ENCODE peak calls at places on chromosomes 5 and 9, in seven cellular contexts. One of them, this sample, is unnamed.

GRCh38 chr5:74404574-74405310 is 235.8 kb downstream of the ENC1 start:
- DNase-seq in heart right ventricle: no peak
- DNase-seq in psoas muscle: no peak
- DNase-seq in H1: no peak
- DNase-seq in CD8-positive, alpha-beta memory T cell: no peak
- DNase-seq in Peyer's patch: no peak
- DNase-seq in neural progenitor cell: no peak
- DNase-seq in this sample: no peak

GRCh38 chr5:36874465-36874864 is 2.1 kb upstream of the NIPBL start:
- DNase-seq in H1: no peak
- DNase-seq in psoas muscle: no peak
- DNase-seq in Peyer's patch: no peak
- DNase-seq in neural progenitor cell: peak; percentile 35
- DNase-seq in heart right ventricle: no peak
- DNase-seq in CD8-positive, alpha-beta memory T cell: no peak
- DNase-seq in this sample: no peak

GRCh38 chr5:94072116-94072515 is 330.7 kb upstream of the POU5F2 start:
- DNase-seq in psoas muscle: no peak
- DNase-seq in neural progenitor cell: no peak
- DNase-seq in H1: no peak
- DNase-seq in heart right ventricle: no peak
- DNase-seq in CD8-positive, alpha-beta memory T cell: no peak
- DNase-seq in Peyer's patch: no peak
- DNase-seq in this sample: no peak

GRCh38 chr9:33297455-33297854 is 7.1 kb downstream of the NFX1 start:
- DNase-seq in psoas muscle: peak; percentile 22
- DNase-seq in neural progenitor cell: no peak
- DNase-seq in heart right ventricle: no peak
- DNase-seq in Peyer's patch: peak; percentile 56
- DNase-seq in H1: no peak
- DNase-seq in CD8-positive, alpha-beta memory T cell: no peak
- DNase-seq in this sample: no peak

GRCh38 chr9:128218518-128219389 is 15.6 kb downstream of the DNM1 start:
- DNase-seq in psoas muscle: peak; percentile 94
- DNase-seq in heart right ventricle: peak; percentile 91
- DNase-seq in Peyer's patch: peak; percentile 98
- DNase-seq in H1: peak; percentile 97
- DNase-seq in neural progenitor cell: peak; percentile 96
- DNase-seq in CD8-positive, alpha-beta memory T cell: peak; percentile 85
- DNase-seq in this sample: peak; percentile 86

GRCh38 chr5:180625791-180626660 is 23.4 kb downstream of the FLT4 start:
- DNase-seq in psoas muscle: no peak
- DNase-seq in Peyer's patch: no peak
- DNase-seq in neural progenitor cell: no peak
- DNase-seq in H1: no peak
- DNase-seq in heart right ventricle: no peak
- DNase-seq in CD8-positive, alpha-beta memory T cell: no peak
- DNase-seq in this sample: no peak

GRCh38 chr5:119212666-119213065 is 141.8 kb downstream of the DMXL1 start:
- DNase-seq in H1: no peak
- DNase-seq in heart right ventricle: no peak
- DNase-seq in psoas muscle: no peak
- DNase-seq in CD8-positive, alpha-beta memory T cell: no peak
- DNase-seq in neural progenitor cell: no peak
- DNase-seq in Peyer's patch: no peak
- DNase-seq in this sample: no peak

GRCh38 chr5:10424124-10424731 is 17.5 kb upstream of the ROPN1L start:
- DNase-seq in CD8-positive, alpha-beta memory T cell: no peak
- DNase-seq in neural progenitor cell: peak; percentile 61
- DNase-seq in heart right ventricle: no peak
- DNase-seq in H1: no peak
- DNase-seq in Peyer's patch: no peak
- DNase-seq in psoas muscle: no peak
- DNase-seq in this sample: peak; percentile 34

GRCh38 chr9:126298319-126298801 is 28.3 kb upstream of the MVB12B start:
- DNase-seq in CD8-positive, alpha-beta memory T cell: no peak
- DNase-seq in psoas muscle: no peak
- DNase-seq in H1: no peak
- DNase-seq in heart right ventricle: no peak
- DNase-seq in neural progenitor cell: peak; percentile 34
- DNase-seq in Peyer's patch: no peak
- DNase-seq in this sample: no peak

GRCh38 chr5:138179277-138179857 is 455 bp downstream of the KIF20A start:
- DNase-seq in Peyer's patch: no peak
- DNase-seq in neural progenitor cell: peak; percentile 48
- DNase-seq in heart right ventricle: no peak
- DNase-seq in CD8-positive, alpha-beta memory T cell: no peak
- DNase-seq in psoas muscle: no peak
- DNase-seq in H1: no peak
- DNase-seq in this sample: no peak

GRCh38 chr5:154573011-154573410 is 95.0 kb upstream of the HAND1 start:
- DNase-seq in CD8-positive, alpha-beta memory T cell: no peak
- DNase-seq in H1: no peak
- DNase-seq in heart right ventricle: no peak
- DNase-seq in Peyer's patch: no peak
- DNase-seq in neural progenitor cell: no peak
- DNase-seq in psoas muscle: no peak
- DNase-seq in this sample: no peak

GRCh38 chr5:131252824-131253171 is 11.1 kb upstream of the CDC42SE2 start:
- DNase-seq in neural progenitor cell: no peak
- DNase-seq in psoas muscle: peak; percentile 21
- DNase-seq in CD8-positive, alpha-beta memory T cell: peak; percentile 88
- DNase-seq in Peyer's patch: no peak
- DNase-seq in heart right ventricle: peak; percentile 29
- DNase-seq in H1: no peak
- DNase-seq in this sample: no peak

DNA sequence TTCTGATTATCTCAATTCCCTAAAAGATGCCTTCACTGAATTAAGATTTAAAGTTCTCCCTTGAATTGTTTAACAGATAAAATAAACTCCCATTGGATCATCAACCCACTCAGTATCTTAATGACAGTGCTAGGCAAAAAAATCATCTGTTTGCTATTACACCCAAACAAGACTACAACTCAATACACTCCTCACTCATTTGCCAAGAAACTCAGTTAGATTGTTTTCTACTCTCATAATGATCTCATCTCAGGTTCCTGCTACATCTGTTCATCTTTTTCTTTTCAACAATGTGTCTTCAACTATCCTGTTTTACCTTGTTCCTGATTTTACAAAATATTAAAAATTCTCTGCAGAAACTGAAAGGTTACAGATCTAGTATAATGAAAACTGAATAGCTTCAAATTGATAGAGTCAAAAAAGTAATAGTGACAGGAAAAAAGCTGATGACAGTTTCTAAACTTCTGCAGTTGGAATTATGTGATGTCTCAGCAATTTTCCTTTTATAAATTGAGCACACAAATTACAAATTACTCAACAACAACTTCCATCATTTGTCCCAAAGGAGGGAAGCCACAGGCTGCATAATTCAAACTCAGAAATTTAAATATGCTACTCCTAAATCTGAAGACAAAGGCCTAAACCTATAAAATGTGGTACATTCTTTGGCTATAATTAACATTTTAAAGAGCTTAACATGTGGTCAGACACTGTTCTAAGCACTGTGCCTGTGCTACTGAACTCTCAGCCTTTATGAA is 39.3 kb downstream of the HOMER1 start:
- DNase-seq in H1: no peak
- DNase-seq in heart right ventricle: no peak
- DNase-seq in Peyer's patch: no peak
- DNase-seq in CD8-positive, alpha-beta memory T cell: no peak
- DNase-seq in neural progenitor cell: no peak
- DNase-seq in psoas muscle: no peak
- DNase-seq in this sample: peak; percentile 21
- H3K4me3 ChIP-seq in H1: no peak overlapping the region
- H3K4me3 ChIP-seq in heart right ventricle: no peak overlapping the region
- H3K4me3 ChIP-seq in Peyer's patch: no peak overlapping the region
- H3K4me3 ChIP-seq in CD8-positive, alpha-beta memory T cell: no peak overlapping the region
- H3K4me3 ChIP-seq in neural progenitor cell: no peak overlapping the region
- H3K4me3 ChIP-seq in psoas muscle: no peak overlapping the region
- H3K4me3 ChIP-seq in this sample: no peak overlapping the region

GRCh38 chr5:176735383-176736265 is 74.7 kb upstream of the UNC5A start:
- DNase-seq in Peyer's patch: peak; percentile 30
- DNase-seq in CD8-positive, alpha-beta memory T cell: no peak
- DNase-seq in H1: no peak
- DNase-seq in neural progenitor cell: no peak
- DNase-seq in heart right ventricle: no peak
- DNase-seq in psoas muscle: no peak
- DNase-seq in this sample: no peak
- H3K27me3 ChIP-seq in Peyer's patch: no peaks in the 10 kb centered on the region
- H3K27me3 ChIP-seq in CD8-positive, alpha-beta memory T cell: peaks cover 9% of the 10 kb centered on the region
- H3K27me3 ChIP-seq in H1: peaks cover 11% of the 10 kb centered on the region
- H3K27me3 ChIP-seq in neural progenitor cell: no peaks in the 10 kb centered on the region
- H3K27me3 ChIP-seq in heart right ventricle: peaks cover 90% of the 10 kb centered on the region
- H3K27me3 ChIP-seq in psoas muscle: peaks cover 27% of the 10 kb centered on the region
- H3K27me3 ChIP-seq in this sample: peaks cover 3% of the 10 kb centered on the region

GRCh38 chr5:204462-204861 is 13.2 kb downstream of the LRRC14B start:
- DNase-seq in heart right ventricle: no peak
- DNase-seq in psoas muscle: no peak
- DNase-seq in H1: no peak
- DNase-seq in Peyer's patch: no peak
- DNase-seq in CD8-positive, alpha-beta memory T cell: no peak
- DNase-seq in neural progenitor cell: no peak
- DNase-seq in this sample: no peak
- H3K4me1 ChIP-seq in heart right ventricle: peaks cover 30% of the 10 kb centered on the region
- H3K4me1 ChIP-seq in psoas muscle: peaks cover 10% of the 10 kb centered on the region
- H3K4me1 ChIP-seq in H1: no peaks in the 10 kb centered on the region
- H3K4me1 ChIP-seq in Peyer's patch: no peaks in the 10 kb centered on the region
- H3K4me1 ChIP-seq in CD8-positive, alpha-beta memory T cell: peaks cover under 1% of the 10 kb centered on the region
- H3K4me1 ChIP-seq in neural progenitor cell: peaks cover 19% of the 10 kb centered on the region
- H3K4me1 ChIP-seq in this sample: no peaks in the 10 kb centered on the region

GRCh38 chr5:143001764-143002351 is 231.7 kb downstream of the ARHGAP26 start:
- DNase-seq in CD8-positive, alpha-beta memory T cell: no peak
- DNase-seq in psoas muscle: no peak
- DNase-seq in Peyer's patch: no peak
- DNase-seq in neural progenitor cell: no peak
- DNase-seq in H1: no peak
- DNase-seq in heart right ventricle: no peak
- DNase-seq in this sample: no peak
- H3K4me3 ChIP-seq in CD8-positive, alpha-beta memory T cell: no peak overlapping the region
- H3K4me3 ChIP-seq in psoas muscle: no peak overlapping the region
- H3K4me3 ChIP-seq in Peyer's patch: no peak overlapping the region
- H3K4me3 ChIP-seq in neural progenitor cell: no peak overlapping the region
- H3K4me3 ChIP-seq in H1: no peak overlapping the region
- H3K4me3 ChIP-seq in heart right ventricle: no peak overlapping the region
- H3K4me3 ChIP-seq in this sample: no peak overlapping the region